ENCODE peak calls at places on chromosomes 12 and 14, in four cellular contexts. S, A, L and W are unnamed samples.

GRCh38 chr12:14567311-14568195 is at the start of gene PLBD1:
- DNase-seq in L (no peak), A (peak; percentile 95), S (no peak), W (no peak)

GRCh38 chr12:4387607-4388006 is 8.1 kb upstream of the FGF23 start:
- DNase-seq in L (no peak), A (no peak), S (no peak), W (no peak)

GRCh38 chr14:81382517-81383225 is 17.5 kb downstream of the STON2 start:
- DNase-seq in A (no peak), L (no peak), S (no peak), W (no peak)

GRCh38 chr12:56029666-56030293 is 8.9 kb downstream of the IKZF4 start:
- DNase-seq in A (no peak), S (peak; percentile 45), L (no peak), W (peak; percentile 32)

GRCh38 chr14:80388980-80389711 is 177.8 kb upstream of the DIO2 start:
- DNase-seq in S (no peak), A (no peak), L (no peak), W (no peak)

GRCh38 chr14:68757618-68758081 is 35.2 kb downstream of the ZFP36L1 start:
- DNase-seq in L (no peak), A (peak; percentile 85), S (no peak), W (no peak)

GRCh38 chr12:15863258-15863835 is 18.8 kb upstream of the STRAP start:
- DNase-seq in A (peak; percentile 32), L (no peak), S (no peak), W (no peak)

GRCh38 chr14:99155173-99155777 is 116.7 kb downstream of the BCL11B start:
- DNase-seq in S (no peak), L (no peak), A (no peak), W (no peak)

GRCh38 chr12:42119085-42119633 is 25.5 kb downstream of the GXYLT1 start:
- DNase-seq in L (no peak), A (no peak), S (no peak), W (no peak)

GRCh38 chr14:75711134-75711795 is 50.2 kb downstream of the TTLL5 start:
- DNase-seq in L (no peak), S (peak; percentile 2), A (no peak), W (no peak)

GRCh38 chr12:75944097-75944904 is 87.3 kb downstream of the PHLDA1 start:
- DNase-seq in L (no peak), S (no peak), A (no peak), W (peak; percentile 33)

GRCh38 chr12:11623382-11623781 is 26.1 kb upstream of the ETV6 start:
- DNase-seq in L (no peak), A (no peak), S (no peak), W (no peak)

GRCh38 chr14:34072921-34073320 is 122.0 kb upstream of the EGLN3 start:
- DNase-seq in A (no peak), L (no peak), S (no peak), W (no peak)

GRCh38 chr12:19273482-19274330 is 144.2 kb downstream of the PLEKHA5 start:
- DNase-seq in L (peak; percentile 87), A (no peak), S (peak; percentile 25), W (peak; percentile 71)

GRCh38 chr14:58166005-58166983 is 14.3 kb upstream of the ARMH4 start:
- DNase-seq in L (peak; percentile 74), S (peak; percentile 41), A (peak; percentile 92), W (peak; percentile 26)

GRCh38 chr12:27631365-27631764 is 64.9 kb upstream of the REP15 start:
- DNase-seq in S (no peak), A (no peak), L (no peak), W (no peak)

GRCh38 chr12:65169311-65170244 is at the start of gene LEMD3:
- DNase-seq in A (peak; percentile 99), S (peak; percentile 95), L (peak; percentile 96), W (peak; percentile 96)

GRCh38 chr14:73943083-73943482 is 6.8 kb downstream of the FAM161B start:
- DNase-seq in L (no peak), S (no peak), A (no peak), W (no peak)

GRCh38 chr14:104797112-104798044 is 1.8 kb upstream of the AKT1 start:
- DNase-seq in L (no peak), S (no peak), A (no peak), W (no peak)

GRCh38 chr14:94480809-94481208 is 4.8 kb upstream of the SERPINA9 start:
- DNase-seq in A (no peak), L (no peak), S (no peak), W (no peak)

GRCh38 chr12:88450130-88450529 is 130.1 kb downstream of the KITLG start:
- DNase-seq in A (no peak), L (no peak), S (no peak), W (no peak)

GRCh38 chr12:100127766-100128508 is 14.7 kb downstream of the BLTP3B start:
- DNase-seq in S (no peak), A (no peak), L (no peak), W (no peak)

GRCh38 chr14:74549588-74549987 is 56.0 kb downstream of the ISCA2 start:
- DNase-seq in L (no peak), A (no peak), S (no peak), W (no peak)

GRCh38 chr12:13222076-13222475 is 25.6 kb downstream of the EMP1 start:
- DNase-seq in S (no peak), A (peak; percentile 59), L (no peak), W (no peak)

GRCh38 chr14:99570542-99571302 is 33.3 kb downstream of the CCDC85C start:
- DNase-seq in A (no peak), L (no peak), S (no peak), W (no peak)

GRCh38 chr12:82047480-82047879 is 288.3 kb upstream of the PPFIA2 start:
- DNase-seq in L (no peak), A (no peak), S (no peak), W (no peak)

GRCh38 chr12:43789941-43790340 is 16.2 kb downstream of the TWF1 start:
- DNase-seq in A (no peak), S (no peak), L (no peak), W (no peak)

GRCh38 chr12:19236656-19237055 is 107.1 kb downstream of the PLEKHA5 start:
- DNase-seq in S (no peak), A (no peak), L (no peak), W (no peak)

GRCh38 chr12:119710374-119710773 is 42.4 kb downstream of the PRKAB1 start:
- DNase-seq in S (no peak), L (no peak), A (no peak), W (no peak)

GRCh38 chr12:64522807-64523206 is 70.9 kb downstream of the TBK1 start:
- DNase-seq in S (no peak), A (no peak), L (no peak), W (no peak)

GRCh38 chr12:54958048-54958658 is 26.4 kb downstream of the TESPA1 start:
- DNase-seq in S (peak; percentile 56), L (peak; percentile 56), A (no peak), W (peak; percentile 61)

GRCh38 chr14:103185051-103186027 is 62.1 kb downstream of the TNFAIP2 start:
- DNase-seq in S (peak; percentile 8), L (peak; percentile 54), A (no peak), W (no peak)

GRCh38 chr14:53894456-53894855 is 62.2 kb downstream of the BMP4 start:
- DNase-seq in L (no peak), A (no peak), S (no peak), W (no peak)

GRCh38 chr14:55438066-55438683 is 2.2 kb downstream of the TBPL2 start:
- DNase-seq in S (no peak), L (peak; percentile 35), A (no peak), W (no peak)

GRCh38 chr14:100304825-100305445 is 1.3 kb downstream of the SLC25A29 start:
- DNase-seq in L (peak; percentile 27), A (peak; percentile 85), S (no peak), W (no peak)